ENCODE peak calls at places on chromosomes 13 and 19, in six cellular contexts. G is breast epithelium, L is transverse colon, J is endothelial cell of umbilical vein, N is HCT116, K is stomach. C is an unnamed sample.

GRCh38 chr19:23410155-23410554 is 14.9 kb upstream of the ZNF91 start:
- DNase-seq in K (no peak), G (no peak), N (no peak), L (peak), J (no peak), C (no peak)

GRCh38 chr19:28022506-28022905 is 1190.4 kb downstream of the UQCRFS1 start:
- DNase-seq in K (no peak), J (no peak), N (no peak), G (no peak), L (no peak), C (no peak)

GRCh38 chr19:4972509-4973230 is 3.8 kb downstream of the KDM4B start:
- DNase-seq in L (no peak), N (peak), K (no peak), J (peak), G (no peak), C (no peak)

GRCh38 chr13:25286308-25286968 is 850 bp downstream of the MTMR6 start:
- DNase-seq in N (no peak), G (no peak), K (no peak), L (peak), J (peak), C (no peak)

GRCh38 chr13:48009298-48009697 is 8.2 kb upstream of the SUCLA2 start:
- DNase-seq in K (no peak), G (peak), N (no peak), L (peak), J (no peak), C (no peak)

GRCh38 chr19:18330865-18331264 is 8.0 kb upstream of the LSM4 start:
- DNase-seq in G (no peak), J (no peak), L (no peak), N (no peak), K (no peak), C (no peak)

GRCh38 chr13:50580684-50581305 is 262.7 kb downstream of the DLEU7 start:
- DNase-seq in J (peak), L (no peak), G (no peak), N (no peak), K (no peak), C (no peak)

GRCh38 chr13:19646062-19646461 is 12.6 kb downstream of the MPHOSPH8 start:
- DNase-seq in K (no peak), J (no peak), N (no peak), L (no peak), G (no peak), C (no peak)

GRCh38 chr19:46935066-46935663 is 74.4 kb downstream of the ARHGAP35 start:
- DNase-seq in N (no peak), J (peak), L (no peak), K (no peak), G (no peak), C (no peak)

GRCh38 chr19:40286674-40287421 is 1.7 kb upstream of the AKT2 start:
- DNase-seq in J (no peak), L (no peak), K (no peak), G (no peak), N (no peak), C (no peak)

GRCh38 chr19:40588926-40589569 is 12.1 kb upstream of the LTBP4 start:
- DNase-seq in K (no peak), G (no peak), N (no peak), J (no peak), L (no peak), C (no peak)

GRCh38 chr19:45781282-45782161 is 768 bp downstream of the DMPK start:
- DNase-seq in K (peak), N (no peak), G (peak), J (no peak), L (peak), C (no peak)
- TF ChIP-seq POLR2AphosphoS5 in K (peak), N (no peak), G (no peak), J (no peak), L (no peak), C (no peak)

GRCh38 chr19:13965377-13965896 is 13.1 kb downstream of the DCAF15 start:
- DNase-seq in J (no peak), N (no peak), L (no peak), K (no peak), G (no peak), C (no peak)

GRCh38 chr19:13961826-13962737 is 9.8 kb downstream of the DCAF15 start:
- DNase-seq in J (no peak), L (no peak), K (no peak), N (no peak), G (no peak), C (no peak)

GRCh38 chr19:13962738-13963602 is 10.7 kb downstream of the DCAF15 start:
- DNase-seq in G (no peak), J (no peak), N (no peak), K (no peak), L (no peak), C (no peak)

GRCh38 chr19:13964776-13965175 is 12.5 kb downstream of the DCAF15 start:
- DNase-seq in N (no peak), L (no peak), G (no peak), K (no peak), J (no peak), C (no peak)

GRCh38 chr19:13963603-13964105 is 11.3 kb downstream of the DCAF15 start:
- DNase-seq in N (no peak), K (no peak), J (no peak), L (no peak), G (no peak), C (no peak)
- TF ChIP-seq POLR2AphosphoS5 in N (no peak), K (no peak), J (no peak), L (no peak), G (no peak), C (no peak)

DNA sequence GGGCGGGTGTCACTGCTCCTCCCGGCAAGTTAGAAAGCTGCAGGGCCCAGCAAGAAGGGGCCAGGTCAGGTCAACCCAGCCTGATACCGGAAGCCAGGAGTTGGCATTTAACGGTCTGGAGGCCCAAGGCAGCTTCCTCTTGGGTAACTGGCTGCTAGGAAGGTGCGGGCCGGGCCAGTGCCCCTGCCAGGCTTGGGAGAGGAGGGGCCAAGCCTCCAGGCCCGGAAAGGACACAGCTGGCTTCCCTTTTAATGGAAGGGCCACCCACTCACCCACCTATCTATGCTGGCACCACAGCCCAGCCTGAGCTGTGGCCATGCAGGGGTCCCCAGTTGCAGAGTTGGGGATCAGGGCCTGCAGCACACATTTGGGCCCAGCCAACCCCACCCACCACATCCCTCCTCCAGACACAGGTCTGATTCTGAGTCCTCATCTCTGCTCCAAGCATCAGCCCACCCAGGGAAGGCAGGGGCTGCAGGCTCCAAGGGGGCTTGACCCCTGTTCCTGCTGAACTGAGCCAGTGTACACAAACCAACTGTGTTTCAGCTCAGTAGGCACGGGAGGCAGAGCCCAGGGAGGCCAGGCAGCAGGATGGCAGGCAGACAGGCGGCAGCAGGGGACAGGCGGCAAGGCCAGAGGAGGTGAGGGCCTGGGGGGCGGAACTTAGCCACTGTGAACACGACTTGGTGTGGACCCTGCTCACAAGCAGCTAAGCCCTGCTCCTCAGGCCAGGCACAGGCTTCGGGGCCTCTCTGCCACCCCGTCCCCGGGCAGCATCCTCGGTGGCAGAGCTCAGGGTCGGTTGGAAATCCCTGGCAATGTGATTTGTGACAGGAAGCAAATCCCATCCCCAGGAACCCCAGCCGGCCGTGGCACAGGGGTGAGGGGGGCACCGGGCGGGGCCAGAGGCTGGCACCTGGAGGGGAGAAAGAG is 40.8 kb downstream of the ZSWIM4 start:
- DNase-seq in L (no peak), N (no peak), K (no peak), G (no peak), J (no peak), C (no peak)
- TF ChIP-seq POLR2AphosphoS5 in L (no peak), N (no peak), K (no peak), G (peak), J (peak), C (no peak)

DNA sequence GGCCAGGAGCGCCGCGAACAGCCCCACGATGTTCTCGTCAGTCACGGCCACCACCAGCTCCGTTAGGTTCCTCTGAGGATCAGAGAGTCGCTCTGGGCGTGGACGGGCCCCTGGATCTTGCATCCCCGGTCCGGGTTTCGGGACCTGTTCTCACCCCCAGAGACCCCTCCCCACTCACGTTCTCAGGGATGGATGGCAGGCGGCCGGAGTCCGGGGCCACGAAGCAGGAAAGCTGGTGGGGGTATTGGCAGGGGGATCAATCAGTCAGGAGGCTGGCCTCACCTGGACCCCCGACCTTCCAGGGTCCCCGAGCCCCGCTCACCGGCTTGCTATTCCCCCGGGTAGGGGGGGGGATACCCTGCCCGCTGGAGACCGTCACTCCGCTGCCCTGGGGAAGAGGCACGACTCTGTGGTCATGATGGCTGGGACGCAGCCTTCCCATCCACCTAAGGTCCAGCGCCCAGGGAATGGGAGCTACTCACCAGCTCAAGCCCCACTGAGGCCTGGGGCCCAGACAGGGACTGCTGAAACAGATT is 4.6 kb downstream of the DENND1C start:
- DNase-seq in N (no peak), G (no peak), L (no peak), J (no peak), K (no peak), C (no peak)
- TF ChIP-seq POLR2AphosphoS5 in N (no peak), G (no peak), L (no peak), J (no peak), K (no peak), C (no peak)

DNA sequence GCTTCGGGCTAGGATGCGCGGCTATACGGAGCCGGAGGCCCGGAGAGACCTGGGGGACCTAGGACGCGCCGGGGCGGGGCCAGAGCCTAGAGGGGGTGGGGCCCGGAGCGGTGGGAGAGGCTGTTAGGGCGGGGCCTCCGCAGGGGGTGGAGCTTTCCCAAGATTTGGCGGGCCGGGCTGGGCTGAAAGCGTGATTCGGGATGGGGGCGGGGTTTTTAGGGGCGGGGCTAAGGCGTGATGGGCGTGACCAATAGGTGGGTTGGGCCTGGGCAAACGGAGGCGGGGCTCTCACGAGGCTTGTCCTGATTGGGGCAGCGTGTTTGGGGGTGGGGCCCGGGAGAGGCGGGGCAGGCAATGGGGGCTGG is 439 bp downstream of the RAB11B start:
- DNase-seq in N (peak), G (peak), J (peak), L (peak), K (peak), C (peak)
- TF ChIP-seq POLR2AphosphoS5 in N (no peak), G (no peak), J (no peak), L (no peak), K (no peak), C (no peak)

DNA sequence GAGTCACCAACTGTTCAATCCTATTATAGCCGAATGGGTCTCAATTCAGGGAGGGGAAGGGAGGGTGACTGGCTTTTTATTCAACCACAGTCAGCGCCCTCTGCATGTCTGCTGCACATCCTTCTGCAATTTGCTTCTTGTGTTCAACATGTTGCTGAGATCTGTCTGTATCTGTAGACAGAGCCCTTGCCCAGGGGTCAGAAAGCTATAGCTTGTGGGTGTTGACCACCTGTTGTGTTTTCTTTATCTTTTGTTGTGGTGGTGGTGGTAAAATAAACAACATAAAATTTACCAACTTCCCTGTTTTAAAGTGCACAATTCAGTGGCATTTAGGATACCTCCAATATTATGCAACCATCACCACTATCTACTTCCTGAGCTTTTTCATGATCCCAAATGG is 12.2 kb downstream of the PPP1R12C start:
- DNase-seq in N (no peak), L (no peak), J (no peak), K (no peak), G (no peak), C (no peak)
- TF ChIP-seq POLR2AphosphoS5 in N (no peak), L (no peak), J (no peak), K (no peak), G (no peak), C (no peak)

GRCh38 chr19:48543121-48543710 is 8.8 kb upstream of the SULT2B1 start:
- DNase-seq in J (peak), N (peak), L (peak), K (peak), G (peak), C (no peak)

GRCh38 chr19:48540110-48540509 is 11.9 kb upstream of the SULT2B1 start:
- DNase-seq in N (no peak), K (no peak), J (no peak), L (no peak), G (no peak), C (no peak)

GRCh38 chr19:48541813-48542212 is 10.2 kb upstream of the SULT2B1 start:
- DNase-seq in G (no peak), L (no peak), K (no peak), J (no peak), N (no peak), C (no peak)

GRCh38 chr19:48537541-48537940 is 14.4 kb upstream of the SULT2B1 start:
- DNase-seq in L (no peak), G (no peak), N (no peak), K (no peak), J (no peak), C (no peak)

DNA sequence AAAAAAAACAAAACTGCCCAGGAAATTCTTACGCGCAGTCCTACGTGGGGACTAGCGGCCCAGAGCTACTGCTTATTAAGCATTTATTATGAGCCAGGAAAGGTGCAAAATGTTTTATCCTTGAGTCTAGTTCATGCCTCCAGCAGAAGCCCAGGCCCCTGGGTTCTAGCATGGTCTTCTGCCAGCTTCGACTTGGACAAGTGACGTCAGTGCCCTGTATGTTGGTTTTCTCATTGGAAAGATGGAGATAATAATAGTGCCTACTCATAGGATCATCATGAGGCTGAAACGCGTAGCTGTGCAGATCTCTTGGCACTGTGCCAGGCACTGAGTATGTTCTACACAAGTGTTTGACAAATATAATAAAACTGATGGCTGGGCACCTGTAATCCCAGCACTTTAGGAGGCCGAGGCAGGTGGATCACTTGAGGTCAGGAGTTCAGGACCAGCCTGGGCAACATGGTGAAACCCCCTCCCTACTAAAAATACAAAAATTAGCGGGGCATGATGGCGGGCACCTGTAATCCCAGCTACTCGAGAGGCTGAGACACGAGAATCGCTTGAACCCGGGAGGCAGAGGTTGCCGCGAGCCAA is 12.4 kb upstream of the SULT2B1 start:
- DNase-seq in J (peak), K (peak), N (no peak), G (no peak), L (peak), C (no peak)
- TF ChIP-seq POLR2AphosphoS5 in J (no peak), K (no peak), N (no peak), G (no peak), L (no peak), C (no peak)

DNA sequence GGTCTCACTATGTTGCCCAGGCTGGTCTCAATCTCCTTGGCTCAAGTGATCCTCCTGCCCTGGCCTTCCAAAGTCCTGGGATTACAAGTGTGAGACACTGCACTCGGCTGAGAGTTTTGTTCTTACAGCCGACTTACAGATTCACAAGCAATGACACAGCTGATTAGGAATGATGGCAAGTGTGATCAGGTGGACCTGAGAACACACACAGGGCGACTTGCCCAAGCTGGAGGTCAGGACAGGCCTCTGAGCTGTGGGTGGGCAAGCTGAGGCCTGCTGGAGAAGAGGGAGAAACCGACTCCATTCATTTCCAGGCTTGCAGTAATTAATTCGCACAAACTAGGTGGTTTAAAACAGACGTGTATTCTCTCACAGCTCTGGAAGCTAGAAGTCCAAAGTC is 8.1 kb upstream of the ATG4D start:
- DNase-seq in L (no peak), J (no peak), N (no peak), G (peak), K (no peak), C (no peak)
- TF ChIP-seq POLR2AphosphoS5 in L (no peak), J (no peak), N (no peak), G (no peak), K (no peak), C (no peak)

C was measured in GM12891.